ENCODE peak calls at places on chromosomes 3 and 15, in five cellular contexts. N is thoracic aorta, E is prostate gland, D is dorsolateral prefrontal cortex, V is uterus. T is an unnamed sample.

GRCh38 chr3:73060302-73060723 is 1.1 kb upstream of the EBLN2 start:
- DNase-seq in E (no peak), D (no peak), V (no peak), N (no peak), T (no peak)

GRCh38 chr3:20637729-20638128 is 451.7 kb upstream of the SGO1 start:
- DNase-seq in D (no peak), V (no peak), N (no peak), E (no peak), T (no peak)

GRCh38 chr15:25624504-25625172 is 185.8 kb upstream of the UBE3A start:
- DNase-seq in V (no peak), D (no peak), E (no peak), N (no peak), T (no peak)

GRCh38 chr15:100767002-100767825 is 112.4 kb upstream of the ALDH1A3 start:
- DNase-seq in V (no peak), N (no peak), E (no peak), D (no peak), T (no peak)

GRCh38 chr3:13265016-13265415 is 155.1 kb downstream of the NUP210 start:
- DNase-seq in D (no peak), N (no peak), V (no peak), E (no peak), T (no peak)

GRCh38 chr3:129624347-129625070 is 18.0 kb upstream of the PLXND1 start:
- DNase-seq in N (no peak), E (no peak), D (no peak), V (no peak), T (no peak)

GRCh38 chr15:41941644-41942415 is 30.5 kb downstream of the EHD4 start:
- DNase-seq in N (no peak), V (no peak), D (no peak), E (no peak), T (no peak)

GRCh38 chr3:11846281-11847034 is at the start of gene TAMM41:
- DNase-seq in E (peak; percentile 87), V (peak; percentile 86), N (peak; percentile 79), D (peak; percentile 93), T (peak; percentile 91)

GRCh38 chr3:71926242-71926560 is 141.3 kb upstream of the PROK2 start:
- DNase-seq in V (peak; percentile 19), E (peak; percentile 62), D (no peak), N (no peak), T (no peak)

GRCh38 chr3:30535515-30535914 is 70.9 kb upstream of the TGFBR2 start:
- DNase-seq in D (no peak), N (no peak), V (no peak), E (no peak), T (no peak)

GRCh38 chr3:110343376-110343775 is 728.2 kb upstream of the NECTIN3 start:
- DNase-seq in D (no peak), E (no peak), V (no peak), N (no peak), T (no peak)

GRCh38 chr15:36175781-36176211 is 403.6 kb upstream of the CDIN1 start:
- DNase-seq in V (no peak), N (no peak), D (peak; percentile 75), E (no peak), T (no peak)

GRCh38 chr15:20340931-20341661 is 200.5 kb downstream of the GOLGA6L6 start:
- DNase-seq in V (peak; percentile 60), N (no peak), D (peak; percentile 97), E (peak; percentile 59), T (no peak)

GRCh38 chr15:89839424-89839823 is 24.8 kb upstream of the ANPEP start:
- DNase-seq in E (no peak), V (no peak), D (no peak), N (no peak), T (no peak)

GRCh38 chr15:100759698-100760356 is 119.8 kb upstream of the ALDH1A3 start:
- DNase-seq in E (no peak), D (no peak), V (peak; percentile 49), N (no peak), T (no peak)

GRCh38 chr3:159711560-159712333 is 276.9 kb upstream of the IL12A start:
- DNase-seq in E (no peak), D (no peak), V (peak; percentile 53), N (peak; percentile 21), T (no peak)

GRCh38 chr15:34297059-34297458 is 40.5 kb downstream of the SLC12A6 start:
- DNase-seq in E (no peak), V (no peak), N (no peak), D (no peak), T (no peak)

GRCh38 chr3:64548200-64548889 is 139.5 kb downstream of the ADAMTS9 start:
- DNase-seq in D (no peak), V (peak; percentile 72), E (peak; percentile 86), N (no peak), T (no peak)

GRCh38 chr3:62261121-62261520 is 112.2 kb downstream of the FEZF2 start:
- DNase-seq in N (no peak), D (no peak), E (peak; percentile 19), V (no peak), T (no peak)

GRCh38 chr3:191915717-191916116 is 454.8 kb downstream of the PYDC2 start:
- DNase-seq in V (no peak), D (no peak), E (no peak), N (no peak), T (no peak)

GRCh38 chr15:46089438-46090044 is 454.7 kb downstream of the SQOR start:
- DNase-seq in V (no peak), N (no peak), E (no peak), D (no peak), T (no peak)

GRCh38 chr3:100042144-100042543 is 72.2 kb downstream of the FILIP1L start:
- DNase-seq in N (no peak), V (peak; percentile 48), D (no peak), E (peak; percentile 60), T (no peak)

GRCh38 chr15:50355980-50356379 is 982 bp upstream of the GABPB1 start:
- DNase-seq in N (no peak), E (no peak), D (no peak), V (no peak), T (no peak)

GRCh38 chr3:30720586-30721313 is 114.3 kb downstream of the TGFBR2 start:
- DNase-seq in N (no peak), D (no peak), E (no peak), V (no peak), T (no peak)

GRCh38 chr15:65333441-65333820 is 29.0 kb downstream of the RNU5B-1 start:
- DNase-seq in V (no peak), D (no peak), N (no peak), E (no peak), T (no peak)

GRCh38 chr3:55431041-55431440 is 56.1 kb downstream of the WNT5A start:
- DNase-seq in D (no peak), E (no peak), N (no peak), V (no peak), T (no peak)

GRCh38 chr3:58117561-58118305 is 93.0 kb downstream of the DNASE1L3 start:
- DNase-seq in E (no peak), D (no peak), V (peak; percentile 78), N (no peak), T (no peak)

GRCh38 chr3:71385040-71385685 is 198.4 kb downstream of the FOXP1 start:
- DNase-seq in E (no peak), V (no peak), D (no peak), N (no peak), T (no peak)

GRCh38 chr15:77526582-77527163 is 106.0 kb downstream of the HMG20A start:
- DNase-seq in N (no peak), V (no peak), D (peak; percentile 16), E (no peak), T (no peak)

GRCh38 chr15:77527831-77528231 is 104.9 kb downstream of the LINGO1 start:
- DNase-seq in D (peak; percentile 22), N (no peak), V (no peak), E (no peak), T (no peak)

GRCh38 chr15:77528290-77528967 is 104.3 kb downstream of the LINGO1 start:
- DNase-seq in E (no peak), N (no peak), V (no peak), D (peak; percentile 15), T (no peak)

GRCh38 chr15:77525907-77526581 is 105.4 kb downstream of the HMG20A start:
- DNase-seq in N (no peak), D (peak; percentile 11), E (no peak), V (no peak), T (no peak)

GRCh38 chr15:77527164-77527778 is 105.4 kb downstream of the LINGO1 start:
- DNase-seq in V (no peak), D (peak; percentile 18), N (no peak), E (no peak), T (no peak)
- H3K27ac ChIP-seq in V (peak overlapping the region; percentile 21), D (no peak overlapping the region), N (no peak overlapping the region), E (no peak overlapping the region), T (no peak overlapping the region)

DNA sequence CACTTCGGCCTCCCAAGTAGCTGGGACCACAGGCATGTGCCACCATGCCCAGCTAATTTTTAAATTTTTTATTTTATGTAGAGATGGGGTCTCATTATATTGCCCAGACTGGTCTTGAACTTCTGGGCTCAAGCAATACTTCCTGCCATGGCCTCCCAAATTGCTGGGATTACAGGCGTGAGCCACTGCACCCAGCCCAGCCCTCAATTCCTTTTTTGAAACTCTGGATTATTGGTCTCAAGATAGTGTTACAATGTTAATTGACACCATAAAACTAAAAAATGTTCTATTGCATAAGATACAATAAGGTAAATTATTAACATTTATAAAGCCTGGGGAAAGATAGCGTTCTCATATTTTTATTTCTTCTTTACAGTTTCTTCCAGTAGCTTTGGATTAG is 3.9 kb upstream of the NFKBIZ start:
- DNase-seq in E (no peak), D (no peak), V (no peak), N (no peak), T (no peak)
- H3K27ac ChIP-seq in E (no peak overlapping the region), D (no peak overlapping the region), V (no peak overlapping the region), N (no peak overlapping the region), T (no peak overlapping the region)

DNA sequence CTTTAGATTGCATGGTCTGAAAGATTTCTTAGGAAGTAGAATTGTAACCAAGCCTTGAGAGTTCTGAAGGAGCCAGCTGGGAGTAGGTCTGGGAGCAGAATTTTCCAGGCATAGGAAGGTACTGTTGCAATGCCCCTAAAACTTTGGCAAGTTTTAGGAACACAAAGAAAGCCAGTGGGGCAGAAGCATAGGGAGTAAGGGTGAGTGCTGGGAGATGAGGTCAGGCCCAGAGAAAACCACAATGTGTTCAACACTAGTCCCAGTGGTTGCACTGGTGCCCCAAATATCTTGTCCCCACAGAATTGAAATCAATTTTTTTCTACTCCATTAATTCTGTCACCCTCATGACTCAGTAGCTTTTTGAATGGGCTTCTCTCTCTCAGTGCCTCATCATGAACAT is 120.7 kb upstream of the GALNT15 start:
- DNase-seq in D (no peak), V (no peak), E (no peak), N (no peak), T (no peak)
- H3K27ac ChIP-seq in D (peak overlapping the region; percentile 8), V (no peak overlapping the region), E (no peak overlapping the region), N (peak overlapping the region; percentile 80), T (no peak overlapping the region)

DNA sequence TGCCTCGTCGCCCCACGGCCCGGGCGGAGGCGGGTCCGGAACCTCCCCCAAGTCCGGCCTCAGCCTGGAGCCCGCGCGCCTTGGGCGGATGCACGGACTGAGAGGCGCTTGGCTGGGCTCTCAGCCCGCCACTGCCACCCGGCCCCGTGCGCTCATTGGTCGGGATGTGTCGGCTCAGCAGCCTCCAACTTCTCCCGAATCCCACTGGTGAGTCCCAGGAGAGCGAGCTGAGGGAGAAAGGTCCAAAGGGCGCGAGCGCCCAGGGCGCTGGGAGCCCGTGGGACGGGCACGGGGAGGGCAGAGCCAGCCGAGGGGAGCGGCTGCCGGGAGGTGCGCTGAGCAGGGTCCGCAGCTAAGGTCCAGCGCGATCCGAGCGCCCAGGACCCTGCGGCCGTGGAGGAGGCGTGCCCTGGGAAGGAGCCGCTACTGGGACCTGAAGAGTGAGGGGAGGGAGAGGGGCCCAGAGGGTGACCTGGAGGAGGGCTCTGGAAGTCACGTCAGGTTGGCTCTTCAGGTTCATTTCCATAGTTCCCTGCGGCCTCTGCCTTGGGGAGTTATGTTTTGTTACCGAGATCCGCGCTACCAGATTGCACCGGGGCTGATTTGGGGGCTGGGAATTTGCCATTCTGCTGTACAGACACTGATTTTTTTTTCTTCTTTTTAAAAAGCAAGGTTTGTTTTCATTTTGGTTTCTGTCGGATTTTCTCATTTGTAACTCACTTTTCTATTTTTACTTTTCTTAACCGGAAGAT is at the start of gene MME:
- DNase-seq in V (no peak), D (no peak), E (peak; percentile 52), N (no peak), T (no peak)
- H3K27ac ChIP-seq in V (no peak within 1 kb of the TSS), D (no peak within 1 kb of the TSS), E (peak within 1 kb of the TSS; percentile 87), N (no peak within 1 kb of the TSS), T (peak within 1 kb of the TSS; percentile 73)